ENCODE peak calls at places on chromosomes 6 and 20, in six cellular contexts. A, H, D, Y, W and F are unnamed samples.

GRCh38 chr6:108961985-108962384 is 113.8 kb downstream of the ARMC2 start:
- DNase-seq in A (no peak), H (peak; percentile 57), D (no peak), Y (peak; percentile 30), W (no peak), F (no peak)

GRCh38 chr6:138226701-138227315 is 8.5 kb upstream of the PBOV1 start:
- DNase-seq in A (no peak), H (no peak), D (no peak), Y (no peak), W (no peak), F (no peak)

GRCh38 chr6:99016355-99016754 is 68.6 kb upstream of the FBXL4 start:
- DNase-seq in A (no peak), H (no peak), D (peak; percentile 47), Y (peak; percentile 68), W (no peak), F (no peak)

GRCh38 chr20:8144282-8145245 is 12.5 kb downstream of the PLCB1 start:
- DNase-seq in A (no peak), H (peak; percentile 49), D (peak; percentile 81), Y (peak; percentile 93), W (peak; percentile 21), F (no peak)

GRCh38 chr6:19492631-19493030 is 344.5 kb upstream of the ID4 start:
- DNase-seq in A (no peak), H (no peak), D (no peak), Y (no peak), W (no peak), F (no peak)

GRCh38 chr20:52972190-52972937 is at the start of gene TSHZ2:
- DNase-seq in A (peak; percentile 50), H (peak; percentile 33), D (no peak), Y (no peak), W (no peak), F (peak; percentile 72)

GRCh38 chr6:3360727-3361045 is 96.2 kb downstream of the SLC22A23 start:
- DNase-seq in A (no peak), H (no peak), D (no peak), Y (no peak), W (no peak), F (no peak)

GRCh38 chr6:34574647-34575293 is 18.6 kb upstream of the SPDEF start:
- DNase-seq in A (no peak), H (no peak), D (no peak), Y (no peak), W (no peak), F (no peak)

GRCh38 chr6:13190391-13190790 is 137.9 kb downstream of the TBC1D7 start:
- DNase-seq in A (no peak), H (no peak), D (no peak), Y (peak; percentile 33), W (no peak), F (no peak)

GRCh38 chr20:34190679-34191090 is 50.5 kb upstream of the ASIP start:
- DNase-seq in A (peak; percentile 70), H (peak; percentile 89), D (peak; percentile 58), Y (peak; percentile 89), W (peak; percentile 4), F (peak; percentile 87)

GRCh38 chr6:143536461-143536865 is 24.9 kb upstream of the FUCA2 start:
- DNase-seq in A (peak; percentile 5), H (peak; percentile 52), D (peak; percentile 12), Y (peak; percentile 67), W (peak; percentile 52), F (no peak)